ENCODE peak calls at places on chromosomes 11 and 22, in nine cellular contexts. A, I, T, N, M, X, J, O and U are unnamed samples.

GRCh38 chr11:129947474-129947873 is 52.1 kb upstream of the NFRKB start:
- DNase-seq in T (no peak), I (no peak), J (no peak), X (no peak), M (no peak), A (no peak), O (peak; percentile 96), N (no peak), U (no peak)

GRCh38 chr11:83122766-83123165 is 34.2 kb upstream of the PCF11 start:
- DNase-seq in I (no peak), N (no peak), O (no peak), M (no peak), X (no peak), J (no peak), A (no peak), T (no peak), U (no peak)

GRCh38 chr22:17734197-17734596 is 40.1 kb downstream of the BID start:
- DNase-seq in N (no peak), J (no peak), T (no peak), M (no peak), X (no peak), A (no peak), I (no peak), O (no peak), U (no peak)

GRCh38 chr22:40415531-40416266 is 45.3 kb downstream of the SGSM3 start:
- DNase-seq in N (no peak), M (peak; percentile 66), T (no peak), I (no peak), O (peak; percentile 78), J (peak; percentile 65), A (no peak), X (no peak), U (no peak)

GRCh38 chr11:64947202-64947814 is 11.6 kb upstream of the GPHA2 start:
- DNase-seq in A (no peak), T (no peak), M (no peak), O (no peak), X (no peak), I (no peak), J (no peak), N (no peak), U (no peak)

GRCh38 chr11:16669799-16670415 is 68.5 kb upstream of the C11orf58 start:
- DNase-seq in X (no peak), A (peak; percentile 76), N (no peak), O (no peak), M (no peak), T (peak; percentile 14), J (no peak), I (peak; percentile 66), U (no peak)

GRCh38 chr11:86152006-86152862 is 83.3 kb upstream of the PICALM start:
- DNase-seq in T (no peak), O (no peak), X (no peak), J (no peak), N (no peak), M (no peak), A (peak; percentile 66), I (no peak), U (no peak)

GRCh38 chr11:45889966-45890365 is 4.5 kb downstream of the MAPK8IP1 start:
- DNase-seq in N (no peak), I (no peak), M (no peak), O (no peak), J (no peak), A (no peak), T (no peak), X (no peak), U (no peak)

GRCh38 chr11:35605691-35606090 is 12.6 kb upstream of the FJX1 start:
- DNase-seq in I (no peak), T (peak; percentile 89), A (no peak), N (no peak), O (no peak), J (no peak), M (no peak), X (no peak), U (no peak)

GRCh38 chr22:43426816-43427215 is 15.0 kb downstream of the MPPED1 start:
- DNase-seq in N (no peak), T (no peak), X (no peak), O (no peak), I (no peak), J (no peak), M (peak; percentile 14), A (no peak), U (no peak)

GRCh38 chr11:46001427-46002049 is 79.1 kb downstream of the LARGE2 start:
- DNase-seq in O (no peak), T (no peak), J (no peak), M (no peak), X (no peak), I (no peak), A (no peak), N (no peak), U (no peak)

GRCh38 chr11:122116591-122116990 is 576 bp upstream of the BLID start:
- DNase-seq in A (no peak), T (no peak), I (no peak), J (no peak), X (no peak), M (no peak), N (no peak), O (no peak), U (no peak)

GRCh38 chr11:122113836-122114235 is 2.2 kb downstream of the BLID start:
- DNase-seq in N (no peak), O (no peak), M (no peak), A (no peak), T (no peak), I (no peak), J (no peak), X (no peak), U (no peak)

GRCh38 chr11:122120096-122120495 is 4.1 kb upstream of the BLID start:
- DNase-seq in N (no peak), X (no peak), I (no peak), T (no peak), J (no peak), A (no peak), O (no peak), M (no peak), U (no peak)

GRCh38 chr11:122114976-122115375 is 1.0 kb downstream of the BLID start:
- DNase-seq in A (no peak), N (no peak), I (no peak), X (no peak), O (no peak), J (no peak), T (no peak), M (no peak), U (no peak)

GRCh38 chr11:122115520-122116343 is at the start of gene BLID:
- DNase-seq in M (peak; percentile 75), X (no peak), J (no peak), O (peak; percentile 6), I (peak; percentile 34), A (peak; percentile 57), T (no peak), N (no peak), U (no peak)
- TF ChIP-seq CTCF in M (peak; percentile 55), X (peak; percentile 46), J (peak; percentile 24), O (peak; percentile 74), I (no peak), A (peak; percentile 80), T (peak; percentile 70), N (no peak), U (peak; percentile 58)

GRCh38 chr11:69943066-69943465 is 123.8 kb upstream of the FGF3 start:
- DNase-seq in M (peak; percentile 16), X (no peak), A (peak; percentile 15), O (no peak), N (no peak), I (peak; percentile 31), J (no peak), T (no peak), U (no peak)
- TF ChIP-seq CTCF in M (no peak), X (peak; percentile 19), A (no peak), O (no peak), N (no peak), I (peak; percentile 18), J (peak; percentile 23), T (no peak), U (no peak)

GRCh38 chr11:19677380-19678080 is 35.1 kb upstream of the NAV2 start:
- DNase-seq in A (no peak), M (no peak), I (no peak), T (no peak), X (no peak), J (no peak), O (no peak), N (no peak), U (no peak)

GRCh38 chr11:19676508-19677379 is 35.9 kb upstream of the NAV2 start:
- DNase-seq in O (no peak), X (no peak), A (no peak), I (no peak), N (no peak), T (no peak), J (no peak), M (no peak), U (no peak)

GRCh38 chr11:19683141-19683805 is 29.4 kb upstream of the NAV2 start:
- DNase-seq in X (no peak), A (no peak), I (peak; percentile 31), M (no peak), O (no peak), J (no peak), T (no peak), N (no peak), U (no peak)

GRCh38 chr11:19680824-19681368 is 31.7 kb upstream of the NAV2 start:
- DNase-seq in X (no peak), T (no peak), N (no peak), M (no peak), A (peak; percentile 30), I (no peak), O (no peak), J (no peak), U (no peak)

GRCh38 chr11:19679952-19680823 is 32.4 kb upstream of the NAV2 start:
- DNase-seq in A (peak; percentile 96), N (no peak), X (peak; percentile 89), O (no peak), I (peak; percentile 97), M (peak; percentile 79), T (peak; percentile 83), J (no peak), U (no peak)
- TF ChIP-seq CTCF in A (peak; percentile 17), N (no peak), X (no peak), O (no peak), I (no peak), M (no peak), T (no peak), J (no peak), U (no peak)

DNA sequence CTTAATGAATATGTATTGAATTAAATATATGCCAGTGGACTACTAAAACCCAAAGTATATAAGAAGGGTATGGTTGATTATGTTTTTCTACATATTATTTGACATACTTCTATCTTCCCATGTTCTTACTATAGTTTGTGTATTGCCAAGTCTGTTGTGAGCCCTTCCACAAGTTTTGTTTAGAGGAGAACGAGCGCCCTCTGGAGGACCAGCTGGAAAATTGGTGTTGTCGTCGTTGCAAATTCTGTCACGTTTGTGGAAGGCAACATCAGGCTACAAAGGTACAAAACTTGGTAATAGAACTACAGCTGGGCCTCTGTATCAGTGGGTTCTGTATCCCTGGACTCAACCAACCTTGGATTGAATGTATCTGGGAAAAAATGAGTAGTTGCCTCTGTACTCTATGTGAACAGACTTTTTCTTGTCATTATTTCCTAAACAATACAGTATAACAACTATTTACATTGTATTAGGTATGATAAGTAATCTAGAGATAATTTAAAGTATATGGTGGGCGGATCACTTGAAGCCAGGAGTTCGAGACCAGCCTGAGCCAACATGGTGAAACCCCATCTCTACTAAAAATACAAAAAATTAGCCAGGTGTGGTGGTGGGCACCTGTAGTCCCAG is 38.7 kb upstream of the TTC36 start:
- DNase-seq in N (peak; percentile 67), T (peak; percentile 52), X (peak; percentile 56), I (peak; percentile 78), O (peak; percentile 79), A (peak; percentile 83), M (peak; percentile 53), J (peak; percentile 81), U (no peak)
- TF ChIP-seq CTCF in N (peak; percentile 93), T (peak; percentile 86), X (peak; percentile 85), I (peak; percentile 74), O (peak; percentile 99), A (peak; percentile 86), M (peak; percentile 81), J (peak; percentile 78), U (peak; percentile 91)